ENCODE peak calls at places on chromosome 11, in nine cellular contexts. One of them, this sample, is unnamed.
A peak's percentile ranks its signal among the peaks of the same experiment; 100 is the strongest.

GRCh38 chr11:64742940-64743590 is 877 bp downstream of the RASGRP2 start:
- DNase-seq in psoas muscle: peak; percentile 93
- DNase-seq in esophagus squamous epithelium: no peak
- DNase-seq in cardiac fibroblast: peak; percentile 31
- DNase-seq in brain microvascular endothelial cell: no peak
- DNase-seq in endodermal cell: peak; percentile 90
- DNase-seq in neural progenitor cell: peak; percentile 70
- DNase-seq in upper lobe of right lung: peak; percentile 92
- DNase-seq in fibroblast of mammary gland: no peak
- DNase-seq in this sample: no peak

GRCh38 chr11:118886681-118887111 is 3.0 kb downstream of the CXCR5 start:
- DNase-seq in psoas muscle: peak; percentile 26
- DNase-seq in esophagus squamous epithelium: no peak
- DNase-seq in cardiac fibroblast: no peak
- DNase-seq in brain microvascular endothelial cell: no peak
- DNase-seq in endodermal cell: no peak
- DNase-seq in neural progenitor cell: no peak
- DNase-seq in upper lobe of right lung: no peak
- DNase-seq in fibroblast of mammary gland: no peak
- DNase-seq in this sample: peak; percentile 53

GRCh38 chr11:17386331-17387084 is 2.0 kb downstream of the KCNJ11 start:
- DNase-seq in psoas muscle: peak; percentile 91
- DNase-seq in esophagus squamous epithelium: no peak
- DNase-seq in cardiac fibroblast: peak; percentile 61
- DNase-seq in brain microvascular endothelial cell: peak; percentile 35
- DNase-seq in endodermal cell: peak; percentile 89
- DNase-seq in neural progenitor cell: peak; percentile 69
- DNase-seq in upper lobe of right lung: no peak
- DNase-seq in fibroblast of mammary gland: peak; percentile 42
- DNase-seq in this sample: no peak

GRCh38 chr11:72844356-72844755 is 30.1 kb downstream of the ATG16L2 start:
- DNase-seq in psoas muscle: no peak
- DNase-seq in esophagus squamous epithelium: no peak
- DNase-seq in cardiac fibroblast: no peak
- DNase-seq in brain microvascular endothelial cell: no peak
- DNase-seq in endodermal cell: no peak
- DNase-seq in neural progenitor cell: no peak
- DNase-seq in upper lobe of right lung: no peak
- DNase-seq in fibroblast of mammary gland: peak; percentile 33
- DNase-seq in this sample: no peak

GRCh38 chr11:46270707-46271106 is 6.8 kb upstream of the CREB3L1 start:
- DNase-seq in psoas muscle: no peak
- DNase-seq in esophagus squamous epithelium: no peak
- DNase-seq in cardiac fibroblast: no peak
- DNase-seq in brain microvascular endothelial cell: no peak
- DNase-seq in endodermal cell: no peak
- DNase-seq in neural progenitor cell: no peak
- DNase-seq in upper lobe of right lung: no peak
- DNase-seq in fibroblast of mammary gland: no peak
- DNase-seq in this sample: no peak

GRCh38 chr11:11857769-11858168 is 16.0 kb downstream of the USP47 start:
- DNase-seq in psoas muscle: no peak
- DNase-seq in esophagus squamous epithelium: no peak
- DNase-seq in cardiac fibroblast: no peak
- DNase-seq in brain microvascular endothelial cell: no peak
- DNase-seq in endodermal cell: no peak
- DNase-seq in neural progenitor cell: no peak
- DNase-seq in upper lobe of right lung: no peak
- DNase-seq in fibroblast of mammary gland: no peak
- DNase-seq in this sample: no peak

GRCh38 chr11:94544832-94545640 is 1.3 kb downstream of the FUT4 start:
- DNase-seq in psoas muscle: peak; percentile 62
- DNase-seq in esophagus squamous epithelium: no peak
- DNase-seq in cardiac fibroblast: no peak
- DNase-seq in brain microvascular endothelial cell: no peak
- DNase-seq in endodermal cell: peak; percentile 79
- DNase-seq in neural progenitor cell: peak; percentile 13
- DNase-seq in upper lobe of right lung: peak; percentile 70
- DNase-seq in fibroblast of mammary gland: no peak
- DNase-seq in this sample: no peak

GRCh38 chr11:125429174-125429707 is 66.8 kb downstream of the FEZ1 start:
- DNase-seq in psoas muscle: peak; percentile 78
- DNase-seq in esophagus squamous epithelium: no peak
- DNase-seq in cardiac fibroblast: peak; percentile 64
- DNase-seq in brain microvascular endothelial cell: peak; percentile 48
- DNase-seq in endodermal cell: peak; percentile 95
- DNase-seq in neural progenitor cell: peak; percentile 83
- DNase-seq in upper lobe of right lung: peak; percentile 66
- DNase-seq in fibroblast of mammary gland: peak; percentile 44
- DNase-seq in this sample: peak; percentile 16

GRCh38 chr11:126901783-126902182 is 98.8 kb downstream of the KIRREL3 start:
- DNase-seq in psoas muscle: no peak
- DNase-seq in esophagus squamous epithelium: no peak
- DNase-seq in cardiac fibroblast: no peak
- DNase-seq in brain microvascular endothelial cell: no peak
- DNase-seq in endodermal cell: no peak
- DNase-seq in neural progenitor cell: no peak
- DNase-seq in upper lobe of right lung: no peak
- DNase-seq in fibroblast of mammary gland: no peak
- DNase-seq in this sample: no peak
- TF ChIP-seq CTCF in psoas muscle: no peak
- TF ChIP-seq CTCF in esophagus squamous epithelium: no peak
- TF ChIP-seq CTCF in cardiac fibroblast: no peak
- TF ChIP-seq CTCF in brain microvascular endothelial cell: no peak
- TF ChIP-seq CTCF in endodermal cell: no peak
- TF ChIP-seq CTCF in neural progenitor cell: no peak
- TF ChIP-seq CTCF in upper lobe of right lung: no peak
- TF ChIP-seq CTCF in fibroblast of mammary gland: no peak
- TF ChIP-seq CTCF in this sample: no peak

GRCh38 chr11:25198704-25199103 is 701.9 kb downstream of the LUZP2 start:
- DNase-seq in psoas muscle: no peak
- DNase-seq in esophagus squamous epithelium: no peak
- DNase-seq in cardiac fibroblast: no peak
- DNase-seq in brain microvascular endothelial cell: no peak
- DNase-seq in endodermal cell: no peak
- DNase-seq in neural progenitor cell: no peak
- DNase-seq in upper lobe of right lung: no peak
- DNase-seq in fibroblast of mammary gland: no peak
- DNase-seq in this sample: no peak

GRCh38 chr11:25200925-25201324 is 704.1 kb downstream of the LUZP2 start:
- DNase-seq in psoas muscle: no peak
- DNase-seq in esophagus squamous epithelium: no peak
- DNase-seq in cardiac fibroblast: no peak
- DNase-seq in brain microvascular endothelial cell: no peak
- DNase-seq in endodermal cell: no peak
- DNase-seq in neural progenitor cell: no peak
- DNase-seq in upper lobe of right lung: no peak
- DNase-seq in fibroblast of mammary gland: no peak
- DNase-seq in this sample: no peak

GRCh38 chr11:25197515-25197914 is 700.7 kb downstream of the LUZP2 start:
- DNase-seq in psoas muscle: no peak
- DNase-seq in esophagus squamous epithelium: no peak
- DNase-seq in cardiac fibroblast: no peak
- DNase-seq in brain microvascular endothelial cell: no peak
- DNase-seq in endodermal cell: no peak
- DNase-seq in neural progenitor cell: no peak
- DNase-seq in upper lobe of right lung: no peak
- DNase-seq in fibroblast of mammary gland: no peak
- DNase-seq in this sample: no peak
- H3K4me3 ChIP-seq in psoas muscle: no peak overlapping the region
- H3K4me3 ChIP-seq in esophagus squamous epithelium: no peak overlapping the region
- H3K4me3 ChIP-seq in cardiac fibroblast: no peak overlapping the region
- H3K4me3 ChIP-seq in brain microvascular endothelial cell: no peak overlapping the region
- H3K4me3 ChIP-seq in endodermal cell: no peak overlapping the region
- H3K4me3 ChIP-seq in neural progenitor cell: no peak overlapping the region
- H3K4me3 ChIP-seq in upper lobe of right lung: no peak overlapping the region
- H3K4me3 ChIP-seq in fibroblast of mammary gland: no peak overlapping the region
- H3K4me3 ChIP-seq in this sample: no peak overlapping the region

GRCh38 chr11:44335052-44335894 is 25.3 kb upstream of the ALX4 start:
- DNase-seq in psoas muscle: no peak
- DNase-seq in esophagus squamous epithelium: no peak
- DNase-seq in cardiac fibroblast: no peak
- DNase-seq in brain microvascular endothelial cell: no peak
- DNase-seq in endodermal cell: no peak
- DNase-seq in neural progenitor cell: peak; percentile 50
- DNase-seq in upper lobe of right lung: no peak
- DNase-seq in fibroblast of mammary gland: no peak
- DNase-seq in this sample: no peak

GRCh38 chr11:44334356-44335004 is 24.5 kb upstream of the ALX4 start:
- DNase-seq in psoas muscle: no peak
- DNase-seq in esophagus squamous epithelium: no peak
- DNase-seq in cardiac fibroblast: no peak
- DNase-seq in brain microvascular endothelial cell: no peak
- DNase-seq in endodermal cell: no peak
- DNase-seq in neural progenitor cell: no peak
- DNase-seq in upper lobe of right lung: peak; percentile 46
- DNase-seq in fibroblast of mammary gland: no peak
- DNase-seq in this sample: no peak

GRCh38 chr11:44333271-44334218 is 23.6 kb upstream of the ALX4 start:
- DNase-seq in psoas muscle: no peak
- DNase-seq in esophagus squamous epithelium: no peak
- DNase-seq in cardiac fibroblast: peak; percentile 61
- DNase-seq in brain microvascular endothelial cell: peak; percentile 56
- DNase-seq in endodermal cell: no peak
- DNase-seq in neural progenitor cell: no peak
- DNase-seq in upper lobe of right lung: peak; percentile 32
- DNase-seq in fibroblast of mammary gland: peak; percentile 47
- DNase-seq in this sample: no peak

GRCh38 chr11:44329472-44330230 is 19.7 kb upstream of the ALX4 start:
- DNase-seq in psoas muscle: no peak
- DNase-seq in esophagus squamous epithelium: no peak
- DNase-seq in cardiac fibroblast: no peak
- DNase-seq in brain microvascular endothelial cell: no peak
- DNase-seq in endodermal cell: no peak
- DNase-seq in neural progenitor cell: no peak
- DNase-seq in upper lobe of right lung: peak; percentile 27
- DNase-seq in fibroblast of mammary gland: no peak
- DNase-seq in this sample: no peak

DNA sequence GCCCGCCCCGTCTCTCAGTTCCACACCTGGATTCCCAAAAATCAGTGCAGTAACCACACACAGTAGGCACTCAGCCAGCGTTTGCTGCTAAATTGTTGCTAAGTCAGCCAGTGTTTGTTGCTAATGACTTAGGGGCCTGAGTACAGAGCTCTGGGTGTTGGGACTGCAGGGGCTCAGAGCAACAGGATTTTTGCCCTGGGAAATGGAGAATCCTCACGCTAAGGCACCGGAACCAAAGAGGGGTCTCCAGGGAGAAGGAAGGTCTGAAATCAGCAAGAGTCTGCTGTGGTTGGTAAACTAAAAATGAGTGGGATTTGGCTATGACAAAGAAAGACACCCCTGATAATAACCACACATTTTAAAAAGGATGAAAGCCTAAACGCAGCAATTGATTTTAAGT is 22.7 kb upstream of the ALX4 start:
- DNase-seq in psoas muscle: no peak
- DNase-seq in esophagus squamous epithelium: no peak
- DNase-seq in cardiac fibroblast: no peak
- DNase-seq in brain microvascular endothelial cell: no peak
- DNase-seq in endodermal cell: no peak
- DNase-seq in neural progenitor cell: no peak
- DNase-seq in upper lobe of right lung: peak; percentile 29
- DNase-seq in fibroblast of mammary gland: no peak
- DNase-seq in this sample: no peak
- TF ChIP-seq CTCF in psoas muscle: no peak
- TF ChIP-seq CTCF in esophagus squamous epithelium: no peak
- TF ChIP-seq CTCF in cardiac fibroblast: no peak
- TF ChIP-seq CTCF in brain microvascular endothelial cell: no peak
- TF ChIP-seq CTCF in endodermal cell: no peak
- TF ChIP-seq CTCF in neural progenitor cell: no peak
- TF ChIP-seq CTCF in upper lobe of right lung: no peak
- TF ChIP-seq CTCF in fibroblast of mammary gland: no peak
- TF ChIP-seq CTCF in this sample: no peak

DNA sequence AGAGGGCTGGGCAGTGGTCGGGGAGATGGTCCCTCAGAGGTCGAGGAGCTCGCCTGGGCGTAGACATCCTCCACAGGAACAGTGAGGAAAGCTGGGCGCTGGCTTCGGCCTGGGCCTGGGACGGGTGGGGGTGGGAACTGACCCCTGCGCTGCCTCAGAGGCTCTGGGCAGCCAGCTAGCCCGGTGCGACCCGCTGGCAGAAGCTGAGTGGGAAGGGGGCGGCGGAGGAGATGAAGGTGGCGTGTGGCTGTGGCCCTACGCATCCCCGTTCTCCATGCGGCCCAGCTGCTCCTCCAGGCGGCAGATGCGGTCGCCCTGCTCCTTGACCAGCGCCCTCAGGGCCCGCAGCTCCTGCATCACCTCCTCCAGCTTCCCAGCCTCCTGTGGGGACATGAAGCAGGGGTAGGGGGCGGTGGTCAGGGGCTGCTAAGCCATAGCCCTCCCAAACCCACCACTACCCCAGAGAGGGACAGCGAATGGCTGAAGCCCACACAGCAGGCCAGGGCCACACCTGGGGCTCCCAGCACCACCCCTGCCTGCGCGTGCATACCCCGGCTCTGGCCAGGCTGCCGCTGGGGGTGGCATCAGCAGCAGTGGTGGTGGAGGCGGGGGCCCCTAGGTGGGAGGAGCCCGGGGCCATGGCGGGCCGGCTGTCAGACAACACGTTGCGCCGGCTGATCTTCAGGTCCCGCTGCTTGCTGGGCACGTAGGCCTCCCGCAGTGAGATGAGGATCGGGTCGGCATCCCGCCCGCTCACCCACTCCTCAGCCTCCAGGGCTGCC is 830 bp upstream of the PTPRCAP start:
- DNase-seq in psoas muscle: peak; percentile 60
- DNase-seq in esophagus squamous epithelium: no peak
- DNase-seq in cardiac fibroblast: no peak
- DNase-seq in brain microvascular endothelial cell: no peak
- DNase-seq in endodermal cell: no peak
- DNase-seq in neural progenitor cell: no peak
- DNase-seq in upper lobe of right lung: no peak
- DNase-seq in fibroblast of mammary gland: no peak
- DNase-seq in this sample: no peak
- H3K4me3 ChIP-seq in psoas muscle: no peak overlapping the region
- H3K4me3 ChIP-seq in esophagus squamous epithelium: peak overlapping the region; percentile 58
- H3K4me3 ChIP-seq in cardiac fibroblast: no peak overlapping the region
- H3K4me3 ChIP-seq in brain microvascular endothelial cell: no peak overlapping the region
- H3K4me3 ChIP-seq in endodermal cell: no peak overlapping the region
- H3K4me3 ChIP-seq in neural progenitor cell: no peak overlapping the region
- H3K4me3 ChIP-seq in upper lobe of right lung: peak overlapping the region; percentile 40
- H3K4me3 ChIP-seq in fibroblast of mammary gland: no peak overlapping the region
- H3K4me3 ChIP-seq in this sample: peak overlapping the region; percentile 87

GRCh38 chr11:9748361-9748970 is 84.6 kb downstream of the SWAP70 start:
- DNase-seq in psoas muscle: no peak
- DNase-seq in esophagus squamous epithelium: no peak
- DNase-seq in cardiac fibroblast: peak; percentile 88
- DNase-seq in brain microvascular endothelial cell: peak; percentile 76
- DNase-seq in endodermal cell: peak; percentile 77
- DNase-seq in neural progenitor cell: peak; percentile 65
- DNase-seq in upper lobe of right lung: peak; percentile 75
- DNase-seq in fibroblast of mammary gland: peak; percentile 78
- DNase-seq in this sample: peak; percentile 81
- TF ChIP-seq CTCF in psoas muscle: peak; percentile 45
- TF ChIP-seq CTCF in esophagus squamous epithelium: peak; percentile 55
- TF ChIP-seq CTCF in cardiac fibroblast: peak; percentile 75
- TF ChIP-seq CTCF in brain microvascular endothelial cell: peak; percentile 88
- TF ChIP-seq CTCF in endodermal cell: peak; percentile 80
- TF ChIP-seq CTCF in neural progenitor cell: peak; percentile 62
- TF ChIP-seq CTCF in upper lobe of right lung: peak; percentile 70
- TF ChIP-seq CTCF in fibroblast of mammary gland: peak; percentile 69
- TF ChIP-seq CTCF in this sample: peak; percentile 77

GRCh38 chr11:114064216-114064615 is 4.7 kb downstream of the ZBTB16 start:
- DNase-seq in psoas muscle: peak; percentile 81
- DNase-seq in esophagus squamous epithelium: no peak
- DNase-seq in cardiac fibroblast: no peak
- DNase-seq in brain microvascular endothelial cell: no peak
- DNase-seq in endodermal cell: no peak
- DNase-seq in neural progenitor cell: no peak
- DNase-seq in upper lobe of right lung: no peak
- DNase-seq in fibroblast of mammary gland: no peak
- DNase-seq in this sample: no peak
- H3K4me3 ChIP-seq in psoas muscle: peak overlapping the region; percentile 97
- H3K4me3 ChIP-seq in esophagus squamous epithelium: peak overlapping the region; percentile 95
- H3K4me3 ChIP-seq in cardiac fibroblast: no peak overlapping the region
- H3K4me3 ChIP-seq in brain microvascular endothelial cell: no peak overlapping the region
- H3K4me3 ChIP-seq in endodermal cell: no peak overlapping the region
- H3K4me3 ChIP-seq in neural progenitor cell: no peak overlapping the region
- H3K4me3 ChIP-seq in upper lobe of right lung: peak overlapping the region; percentile 95
- H3K4me3 ChIP-seq in fibroblast of mammary gland: no peak overlapping the region
- H3K4me3 ChIP-seq in this sample: no peak overlapping the region

This sample was measured in GM12864.